ENCODE peak calls at places on chromosomes 7 and 10, in four cellular contexts. H is H1, I is GM12878, B is HepG2. E is an unnamed sample.

GRCh38 chr10:86316990-86317389 is 49.6 kb downstream of the GRID1 start:
- DNase-seq in H (no peak), I (no peak), B (no peak), E (no peak)

GRCh38 chr10:119306514-119306951 is 99.2 kb downstream of the GRK5 start:
- DNase-seq in H (no peak), I (peak), B (no peak), E (peak)

GRCh38 chr7:3083350-3083749 is 39.7 kb upstream of the CARD11 start:
- DNase-seq in H (no peak), I (no peak), B (no peak), E (no peak)

GRCh38 chr10:121994429-121994881 is 5.5 kb downstream of the TACC2 start:
- DNase-seq in H (no peak), I (no peak), B (no peak), E (no peak)

GRCh38 chr7:45068236-45069023 is 20.3 kb downstream of the NACAD start:
- DNase-seq in H (no peak), I (no peak), B (no peak), E (no peak)

GRCh38 chr7:107998150-107998549 is 4.8 kb downstream of the LAMB1 start:
- DNase-seq in H (no peak), I (no peak), B (no peak), E (no peak)

GRCh38 chr7:85328599-85328998 is 141.7 kb upstream of the SEMA3D start:
- DNase-seq in H (no peak), I (no peak), B (no peak), E (no peak)

GRCh38 chr7:121798076-121798475 is 74.9 kb upstream of the PTPRZ1 start:
- DNase-seq in H (no peak), I (no peak), B (no peak), E (no peak)

GRCh38 chr7:10956528-10956927 is 17.1 kb upstream of the PHF14 start:
- DNase-seq in H (no peak), I (no peak), B (no peak), E (no peak)

GRCh38 chr7:77464589-77464988 is 48.4 kb upstream of the GSAP start:
- DNase-seq in H (no peak), I (peak), B (no peak), E (no peak)

GRCh38 chr10:71766717-71767419 is 6.5 kb downstream of the VSIR start:
- DNase-seq in H (no peak), I (no peak), B (peak), E (peak)

GRCh38 chr10:22433875-22434274 is 88.6 kb downstream of the SPAG6 start:
- DNase-seq in H (no peak), I (no peak), B (no peak), E (no peak)

GRCh38 chr7:154591544-154591943 is 411.4 kb downstream of the PAXIP1 start:
- DNase-seq in H (no peak), I (no peak), B (no peak), E (no peak)

GRCh38 chr10:53536322-53536721 is 763.7 kb upstream of the MBL2 start:
- DNase-seq in H (no peak), I (no peak), B (no peak), E (no peak)

GRCh38 chr10:79140906-79141305 is 72.1 kb downstream of the ZMIZ1 start:
- DNase-seq in H (no peak), I (no peak), B (no peak), E (no peak)

GRCh38 chr7:55022618-55022985 is 3.8 kb downstream of the EGFR start:
- DNase-seq in H (no peak), I (no peak), B (no peak), E (no peak)

GRCh38 chr10:62585211-62585758 is 211.1 kb downstream of the ZNF365 start:
- DNase-seq in H (no peak), I (no peak), B (no peak), E (no peak)

GRCh38 chr10:71771821-71772617 is 1.3 kb downstream of the VSIR start:
- DNase-seq in H (no peak), I (no peak), B (no peak), E (peak)

GRCh38 chr7:4566714-4567113 is 115.4 kb upstream of the FOXK1 start:
- DNase-seq in H (no peak), I (no peak), B (no peak), E (no peak)

GRCh38 chr10:95508730-95509129 is 52.4 kb downstream of the SORBS1 start:
- DNase-seq in H (no peak), I (no peak), B (peak), E (no peak)

GRCh38 chr7:32223071-32223650 is 153.0 kb upstream of the PDE1C start:
- DNase-seq in H (no peak), I (no peak), B (no peak), E (no peak)

GRCh38 chr7:154978045-154978444 is 24.9 kb downstream of the PAXIP1 start:
- DNase-seq in H (no peak), I (no peak), B (no peak), E (no peak)

GRCh38 chr7:43850348-43851116 is 18.8 kb downstream of the MRPS24 start:
- DNase-seq in H (no peak), I (peak), B (no peak), E (no peak)

GRCh38 chr10:12782537-12782936 is 219.0 kb downstream of the CCDC3 start:
- DNase-seq in H (no peak), I (no peak), B (peak), E (peak)

GRCh38 chr7:100799037-100799896 is 28.1 kb downstream of the EPHB4 start:
- DNase-seq in H (no peak), I (peak), B (peak), E (peak)

GRCh38 chr7:36155811-36156361 is 2.8 kb downstream of the EEPD1 start:
- DNase-seq in H (no peak), I (no peak), B (no peak), E (no peak)

GRCh38 chr7:111025013-111025412 is 65.9 kb upstream of the LRRN3 start:
- DNase-seq in H (no peak), I (no peak), B (peak), E (no peak)

GRCh38 chr10:7202804-7203203 is 208.0 kb downstream of the SFMBT2 start:
- DNase-seq in H (no peak), I (no peak), B (no peak), E (no peak)

DNA sequence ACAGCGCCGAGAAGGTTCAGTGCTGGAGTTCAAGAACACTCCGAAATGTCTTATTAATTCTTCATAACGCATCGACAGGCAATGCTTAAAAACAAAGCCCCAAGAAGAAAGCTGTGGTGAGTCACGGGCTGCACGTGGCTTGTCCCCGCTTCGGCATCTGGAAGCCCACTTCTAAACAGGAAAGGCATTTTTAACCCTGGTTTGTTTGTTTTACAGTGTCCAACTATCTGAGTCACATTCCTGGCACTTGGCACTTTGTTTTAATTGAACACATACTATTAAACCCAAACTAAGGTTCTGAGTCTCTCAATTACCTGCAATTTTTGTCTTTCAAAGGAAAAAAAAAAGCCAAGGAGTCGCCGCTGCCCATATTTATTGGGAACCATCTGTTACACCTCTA is 49.9 kb upstream of the MGMT start:
- DNase-seq in H (no peak), I (no peak), B (peak), E (no peak)
- TF ChIP-seq HDAC6 in H (no peak), I (no peak), B (no peak), E (no peak)

DNA sequence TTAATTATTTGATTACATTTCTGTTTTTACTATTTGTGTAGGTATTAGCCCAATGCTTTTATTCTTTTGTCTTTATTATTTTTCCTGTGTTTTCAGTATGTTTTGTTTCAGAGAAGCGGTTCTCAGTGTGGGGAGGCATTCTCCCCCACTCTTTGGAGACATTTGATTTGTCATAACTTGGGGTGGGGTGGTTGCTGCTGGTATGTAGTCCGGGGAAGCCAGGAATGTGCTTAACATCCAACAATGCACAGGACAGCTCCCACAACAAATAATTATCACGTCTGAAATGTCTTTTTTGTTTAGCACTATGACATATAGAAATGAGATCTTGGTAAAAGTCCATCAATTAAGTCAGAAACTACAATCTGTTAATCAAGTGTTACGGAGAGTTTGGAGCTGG is 113.5 kb downstream of the LRMDA start:
- DNase-seq in H (no peak), I (no peak), B (no peak), E (no peak)
- TF ChIP-seq EZH2 in H (no peak), I (no peak), B (no peak), E (no peak)

GRCh38 chr7:140476698-140477261 is 2.5 kb downstream of the MKRN1 start:
- DNase-seq in H (no peak), I (no peak), B (no peak), E (peak)
- TF ChIP-seq SIN3A in H (no peak), I (no peak), B (no peak), E (no peak)

GRCh38 chr7:29291723-29292591 is 97.4 kb downstream of the CHN2 start:
- DNase-seq in H (no peak), I (no peak), B (peak), E (no peak)
- TF ChIP-seq HDAC6 in H (no peak), I (no peak), B (no peak), E (no peak)

GRCh38 chr10:100727808-100728207 is 17.6 kb upstream of the PAX2 start:
- DNase-seq in H (no peak), I (no peak), B (no peak), E (no peak)

GRCh38 chr10:100731603-100732596 is 13.5 kb upstream of the PAX2 start:
- DNase-seq in H (no peak), I (no peak), B (no peak), E (no peak)

GRCh38 chr10:100728928-100729876 is 16.2 kb upstream of the PAX2 start:
- DNase-seq in H (no peak), I (no peak), B (peak), E (peak)

GRCh38 chr10:100730739-100731602 is 14.4 kb upstream of the PAX2 start:
- DNase-seq in H (no peak), I (peak), B (peak), E (no peak)

DNA sequence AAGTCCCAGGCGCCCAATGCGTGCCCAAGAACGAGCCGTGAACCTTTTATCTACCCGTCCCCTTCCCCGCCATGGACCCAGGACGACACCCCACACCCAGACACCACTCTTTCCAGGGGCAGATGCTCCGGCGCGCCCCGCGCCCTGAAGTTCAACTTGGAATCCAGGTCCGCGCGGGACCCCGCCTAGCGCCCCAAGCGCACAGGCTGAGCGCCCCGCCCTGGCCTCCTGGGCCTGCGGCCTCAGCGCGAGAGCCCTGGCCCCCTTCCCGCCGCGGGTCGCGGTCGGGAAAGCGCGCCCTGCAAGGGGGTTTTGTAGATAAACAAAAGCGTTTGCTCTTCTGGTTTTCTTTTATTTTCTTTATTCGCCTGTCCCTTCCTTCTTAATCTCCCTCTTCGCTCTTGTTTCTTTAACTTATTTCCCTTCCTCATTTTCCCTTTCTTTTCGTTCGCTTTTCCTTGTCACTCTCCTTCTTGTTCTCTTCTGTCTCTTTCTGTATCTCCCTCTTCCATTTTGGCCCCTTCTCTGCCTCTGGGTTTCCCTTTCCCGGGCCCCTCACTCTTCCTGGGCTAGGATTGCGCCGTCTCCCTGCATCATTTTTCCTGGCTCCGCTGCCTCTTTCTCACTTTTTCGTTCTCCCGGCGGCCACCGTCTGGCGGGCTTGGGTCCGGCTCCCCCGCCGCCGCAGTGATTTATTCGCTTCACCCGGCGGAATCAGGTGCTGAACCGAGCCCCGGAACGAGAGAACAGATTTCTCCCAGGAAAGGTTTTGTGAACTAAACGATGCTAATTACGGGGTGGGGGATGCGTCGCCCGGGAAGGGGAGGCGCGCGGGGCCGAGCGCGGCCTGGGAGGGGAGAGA is 15.3 kb upstream of the PAX2 start:
- DNase-seq in H (no peak), I (no peak), B (no peak), E (no peak)
- TF ChIP-seq EZH2 in H (no peak), I (no peak), B (peak), E (no peak)

GRCh38 chr7:134910968-134911367 is 75.3 kb upstream of the AGBL3 start:
- DNase-seq in H (no peak), I (no peak), B (no peak), E (no peak)
- TF ChIP-seq SIN3A in H (no peak), I (no peak), B (no peak), E (no peak)

DNA sequence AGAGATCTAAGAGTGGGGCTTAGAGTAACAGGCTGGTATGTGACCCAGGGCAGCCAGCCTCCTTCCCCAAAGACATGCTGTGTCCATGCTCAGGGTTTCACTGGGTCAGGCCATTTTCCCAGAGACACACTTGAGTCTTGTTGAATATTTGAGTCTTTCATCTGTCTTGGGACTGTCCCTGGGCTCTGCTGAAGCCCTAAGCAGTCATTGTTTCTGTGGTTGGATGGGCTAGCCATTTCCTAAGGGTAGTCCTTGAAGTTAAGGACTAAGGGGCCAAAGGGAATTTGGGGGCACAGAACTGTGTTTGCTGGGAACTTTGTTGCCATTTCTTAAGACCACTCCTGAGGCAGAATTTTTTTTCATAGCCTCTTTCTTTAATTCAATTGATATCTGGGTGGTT is 98.4 kb upstream of the SAMD8 start:
- DNase-seq in H (no peak), I (no peak), B (no peak), E (no peak)
- TF ChIP-seq HDAC6 in H (no peak), I (no peak), B (no peak), E (no peak)

DNA sequence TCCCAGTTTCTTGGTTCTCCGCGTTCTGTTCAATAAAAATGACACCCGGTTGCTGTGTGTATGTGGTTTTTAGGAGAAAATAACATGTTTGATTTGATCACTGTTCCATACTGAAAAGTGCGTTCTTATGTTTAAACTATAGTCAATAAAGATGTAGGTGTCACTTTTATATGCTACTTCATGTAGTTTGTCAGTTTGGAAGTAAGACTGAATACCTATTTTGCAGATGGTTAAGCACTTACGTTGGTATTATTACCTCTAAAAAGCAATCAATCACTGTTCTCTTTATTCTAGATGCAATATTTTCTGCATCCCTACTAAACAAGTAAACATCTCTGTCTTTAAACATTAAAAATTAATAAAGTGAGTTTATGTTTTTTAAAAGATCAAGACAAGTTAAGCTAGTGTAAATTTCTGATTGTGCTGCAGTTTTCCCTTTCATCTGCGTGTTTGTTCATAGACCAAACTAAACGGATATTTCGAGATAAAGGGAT is 670 bp downstream of the KIF11 start:
- DNase-seq in H (no peak), I (no peak), B (no peak), E (no peak)
- TF ChIP-seq EZH2 in H (no peak), I (no peak), B (no peak), E (no peak)

GRCh38 chr7:94092980-94093379 is 88.8 kb upstream of the BET1 start:
- DNase-seq in H (no peak), I (no peak), B (no peak), E (no peak)

GRCh38 chr7:94088560-94088959 is 84.4 kb upstream of the BET1 start:
- DNase-seq in H (no peak), I (no peak), B (no peak), E (no peak)

GRCh38 chr7:94089806-94090205 is 85.7 kb upstream of the BET1 start:
- DNase-seq in H (no peak), I (no peak), B (no peak), E (no peak)

DNA sequence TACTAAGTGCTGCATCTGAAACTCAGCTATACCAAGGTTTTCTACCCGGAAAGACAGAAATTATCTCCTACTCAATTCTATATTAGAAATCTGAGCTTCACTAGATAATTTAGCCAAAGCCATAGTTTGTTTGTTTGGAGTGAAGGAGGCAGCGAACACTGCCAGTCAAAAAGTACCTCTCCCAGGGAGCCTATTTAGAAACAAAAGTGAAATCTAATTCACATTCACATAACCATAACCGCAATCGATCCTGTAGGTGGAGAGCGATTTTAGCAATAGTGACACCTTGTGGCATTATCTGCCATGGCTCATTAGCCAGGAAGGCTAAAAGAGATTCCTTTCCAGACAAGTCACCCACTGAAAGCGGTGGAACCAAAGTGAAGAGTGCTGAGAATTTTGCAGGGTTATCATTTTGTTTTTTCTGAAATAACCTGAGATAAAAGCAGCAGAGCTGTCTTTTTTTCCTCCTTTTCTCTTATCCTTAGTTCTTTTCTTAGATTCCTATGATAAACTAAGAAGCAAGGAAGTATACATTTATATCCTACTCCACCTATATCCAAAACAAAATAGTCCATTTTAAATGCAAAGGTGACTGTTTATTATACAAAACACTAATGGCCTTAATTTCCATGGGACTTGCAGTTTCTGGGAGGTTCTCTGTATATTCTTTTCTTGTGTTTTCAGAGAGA is 83.7 kb upstream of the BET1 start:
- DNase-seq in H (no peak), I (peak), B (peak), E (peak)
- TF ChIP-seq SIN3A in H (no peak), I (no peak), B (no peak), E (no peak)

GRCh38 chr10:58998924-58999713 is 177.3 kb upstream of the PHYHIPL start:
- DNase-seq in H (no peak), I (no peak), B (no peak), E (no peak)

GRCh38 chr10:59004392-59004791 is 172.1 kb upstream of the PHYHIPL start:
- DNase-seq in H (no peak), I (no peak), B (no peak), E (no peak)

GRCh38 chr10:59000162-59000825 is 176.1 kb upstream of the PHYHIPL start:
- DNase-seq in H (no peak), I (no peak), B (no peak), E (no peak)

GRCh38 chr10:59003203-59003602 is 173.2 kb upstream of the PHYHIPL start:
- DNase-seq in H (no peak), I (no peak), B (no peak), E (no peak)

DNA sequence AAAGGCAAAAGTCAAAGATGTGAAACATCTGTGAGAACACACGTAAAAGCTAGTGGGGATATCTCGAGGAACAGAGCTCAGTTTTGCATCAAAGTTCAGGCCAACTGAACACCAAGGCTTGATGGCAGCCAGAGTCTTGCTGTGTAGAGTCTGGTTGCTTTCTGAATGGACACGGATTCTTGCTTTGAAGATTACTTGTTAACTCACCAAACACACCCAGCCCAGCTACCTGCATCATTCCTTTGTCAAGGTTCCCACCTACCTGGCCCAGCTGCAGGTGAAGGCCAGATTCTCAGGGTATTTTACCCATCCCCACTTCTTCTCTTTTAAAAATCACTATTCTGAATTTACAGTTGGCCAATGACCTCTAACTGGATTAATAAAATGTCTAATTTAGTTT is 174.4 kb upstream of the PHYHIPL start:
- DNase-seq in H (no peak), I (no peak), B (no peak), E (no peak)
- TF ChIP-seq HDAC6 in H (no peak), I (no peak), B (no peak), E (no peak)

E was measured in K562.